ENCODE peak calls at places on chromosomes 5 and 9, in six cellular contexts. X, F, N, M, Y and L are unnamed samples.

GRCh38 chr9:101442248-101443136 is 6.9 kb upstream of the ALDOB start:
- DNase-seq in M (no peak), N (no peak), F (no peak), Y (peak; percentile 42), X (no peak), L (no peak)

GRCh38 chr9:5442400-5443011 is 4.8 kb upstream of the PLGRKT start:
- DNase-seq in X (peak; percentile 49), Y (peak; percentile 46), N (peak; percentile 66), F (no peak), M (no peak), L (no peak)

GRCh38 chr5:172840077-172840777 is 6.2 kb downstream of the ERGIC1 start:
- DNase-seq in N (no peak), F (no peak), Y (no peak), X (no peak), M (peak; percentile 46), L (no peak)

GRCh38 chr5:154077692-154078091 is 38.9 kb downstream of the MFAP3 start:
- DNase-seq in F (no peak), M (no peak), N (peak; percentile 31), X (peak; percentile 27), Y (peak; percentile 67), L (no peak)

GRCh38 chr5:93164690-93165089 is 416.3 kb downstream of the NR2F1-AS1 start:
- DNase-seq in N (peak; percentile 75), X (no peak), F (no peak), M (no peak), Y (no peak), L (no peak)

GRCh38 chr5:175059687-175060194 is 335.4 kb downstream of the MSX2 start:
- DNase-seq in N (peak; percentile 62), X (no peak), F (no peak), M (no peak), Y (no peak), L (peak; percentile 63)

GRCh38 chr5:115398726-115399125 is 102.3 kb upstream of the CCDC112 start:
- DNase-seq in M (no peak), F (no peak), Y (no peak), X (no peak), N (peak; percentile 94), L (no peak)

GRCh38 chr5:97726106-97726505 is 543.1 kb upstream of the RIOK2 start:
- DNase-seq in F (no peak), M (no peak), X (no peak), N (no peak), Y (no peak), L (no peak)

GRCh38 chr5:171707441-171707790 is 78.2 kb upstream of the SMIM23 start:
- DNase-seq in F (peak; percentile 3), M (no peak), N (no peak), X (no peak), Y (no peak), L (no peak)

GRCh38 chr5:88676637-88677481 is 206.1 kb downstream of the MEF2C start:
- DNase-seq in X (no peak), N (no peak), Y (no peak), M (no peak), F (no peak), L (no peak)

GRCh38 chr5:147305147-147305546 is 70.3 kb downstream of the STK32A start:
- DNase-seq in N (no peak), M (no peak), F (no peak), Y (no peak), X (no peak), L (no peak)

GRCh38 chr5:147307170-147307569 is 72.3 kb downstream of the STK32A start:
- DNase-seq in Y (no peak), F (no peak), N (no peak), X (no peak), M (no peak), L (no peak)

GRCh38 chr5:147306351-147306750 is 71.5 kb downstream of the STK32A start:
- DNase-seq in F (no peak), N (no peak), Y (no peak), X (no peak), M (no peak), L (no peak)

DNA sequence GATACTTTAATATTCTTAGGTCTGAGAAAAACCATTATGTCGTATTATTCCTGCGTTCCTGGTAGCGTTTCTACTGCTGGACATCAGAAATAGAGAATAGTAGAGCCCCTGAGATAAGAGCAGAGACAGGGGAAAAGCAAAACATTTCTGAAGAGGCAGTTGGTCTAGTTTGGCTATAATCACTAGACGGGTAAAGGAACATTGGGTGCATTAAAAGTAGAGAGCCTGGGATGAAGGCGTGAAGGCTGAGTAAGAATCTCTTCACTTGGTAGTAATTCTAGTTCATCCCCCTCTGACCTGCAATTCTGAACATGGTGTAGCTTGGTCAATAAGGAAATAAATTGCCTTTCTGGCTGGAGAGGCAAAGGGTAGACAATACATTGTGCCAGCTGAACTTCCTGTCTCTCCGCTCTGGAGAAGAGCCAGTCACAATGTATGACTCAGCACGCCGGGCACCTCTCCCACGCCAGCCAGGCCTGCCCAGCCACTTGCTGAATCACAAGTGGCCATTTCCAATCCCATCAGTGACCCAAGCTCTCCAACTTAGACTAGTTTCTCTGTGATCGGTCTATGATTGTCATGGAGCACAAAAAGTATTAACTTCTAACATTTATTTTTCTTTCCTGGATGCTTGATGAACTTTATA is 75.4 kb downstream of the STK32A start:
- DNase-seq in M (no peak), X (peak; percentile 46), F (peak; percentile 24), N (peak; percentile 6), Y (peak; percentile 87), L (peak; percentile 70)
- TF ChIP-seq POLR2A in M (no peak), X (no peak), F (no peak), N (no peak), Y (no peak), L (no peak)

DNA sequence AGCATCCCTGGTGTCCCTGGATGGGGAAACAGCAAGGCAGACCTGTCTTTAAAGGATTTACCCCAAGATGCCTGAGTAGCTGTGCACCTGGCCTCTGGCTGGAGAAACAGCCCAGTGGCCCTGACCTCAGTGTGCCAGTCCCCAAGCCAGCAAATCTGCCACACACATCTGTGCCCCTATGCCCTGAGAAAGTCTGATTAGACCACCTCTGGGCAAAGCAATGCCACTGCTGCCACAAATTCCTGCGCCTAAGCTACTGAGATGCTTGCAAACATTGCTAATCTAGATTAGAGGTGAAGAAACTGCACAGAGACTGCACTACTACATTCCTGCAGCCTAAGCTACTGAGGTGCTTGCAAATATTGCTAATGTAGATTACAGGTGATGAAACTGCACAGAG is 269.6 kb downstream of the CEMIP2 start:
- DNase-seq in X (no peak), Y (no peak), N (no peak), M (no peak), F (no peak), L (no peak)
- TF ChIP-seq POLR2A in X (no peak), Y (no peak), N (no peak), M (no peak), F (no peak), L (no peak)

GRCh38 chr5:179613460-179614071 is 9.9 kb downstream of the HNRNPH1 start:
- DNase-seq in M (no peak), N (no peak), Y (no peak), X (no peak), F (no peak), L (peak; percentile 54)
- TF ChIP-seq POLR2A in M (no peak), N (no peak), Y (no peak), X (no peak), F (no peak), L (no peak)

GRCh38 chr9:130183133-130183762 is 11.0 kb downstream of the NCS1 start:
- DNase-seq in N (peak; percentile 71), M (no peak), X (no peak), Y (no peak), F (no peak), L (no peak)
- TF ChIP-seq POLR2A in N (no peak), M (no peak), X (no peak), Y (no peak), F (no peak), L (no peak)

GRCh38 chr9:88388886-88389617 is 808 bp downstream of the SPIN1 start:
- DNase-seq in N (peak; percentile 76), M (peak; percentile 62), F (peak; percentile 28), X (no peak), Y (peak; percentile 38), L (peak; percentile 81)

GRCh38 chr9:88390371-88390990 is 2.2 kb downstream of the SPIN1 start:
- DNase-seq in X (no peak), N (peak; percentile 54), F (no peak), M (no peak), Y (no peak), L (no peak)

GRCh38 chr9:88387035-88387732 is 1.1 kb upstream of the SPIN1 start:
- DNase-seq in M (peak; percentile 54), N (peak; percentile 55), X (peak; percentile 21), Y (peak; percentile 34), F (peak; percentile 37), L (peak; percentile 69)

GRCh38 chr9:88388203-88388885 is at the start of gene SPIN1:
- DNase-seq in Y (peak; percentile 84), M (peak; percentile 83), N (peak; percentile 62), F (no peak), X (peak; percentile 33), L (peak; percentile 88)

GRCh38 chr9:88387733-88388202 is 476 bp upstream of the SPIN1 start:
- DNase-seq in F (peak; percentile 36), N (peak; percentile 52), M (peak; percentile 54), Y (peak; percentile 59), X (no peak), L (peak; percentile 79)
- TF ChIP-seq POLR2A in F (peak; percentile 1), N (no peak), M (peak; percentile 16), Y (no peak), X (no peak), L (peak; percentile 28)